ENCODE peak calls at places on chromosomes 3 and 15, in ten cellular contexts. One of them, this sample, is unnamed.

GRCh38 chr3:148289159-148289558 is 408.5 kb upstream of the AGTR1 start:
- DNase-seq in T-cell: no peak
- DNase-seq in RPMI8226: no peak
- DNase-seq in neuronal stem cell: no peak
- DNase-seq in mesenteric fat pad: no peak
- DNase-seq in A549: no peak
- DNase-seq in T-helper 2 cell: no peak
- DNase-seq in amniotic epithelial cell: no peak
- DNase-seq in T-helper 9 cell: no peak
- DNase-seq in fibroblast of gingiva: no peak
- DNase-seq in this sample: no peak

GRCh38 chr3:98901032-98901464 is 447 bp downstream of the DCBLD2 start:
- DNase-seq in T-cell: peak
- DNase-seq in RPMI8226: peak
- DNase-seq in neuronal stem cell: peak
- DNase-seq in mesenteric fat pad: no peak
- DNase-seq in A549: no peak
- DNase-seq in T-helper 2 cell: no peak
- DNase-seq in amniotic epithelial cell: peak
- DNase-seq in T-helper 9 cell: peak
- DNase-seq in fibroblast of gingiva: peak
- DNase-seq in this sample: peak

GRCh38 chr3:65575376-65575840 is 463.3 kb downstream of the MAGI1 start:
- DNase-seq in T-cell: no peak
- DNase-seq in RPMI8226: no peak
- DNase-seq in neuronal stem cell: no peak
- DNase-seq in mesenteric fat pad: no peak
- DNase-seq in A549: no peak
- DNase-seq in T-helper 2 cell: no peak
- DNase-seq in amniotic epithelial cell: peak
- DNase-seq in T-helper 9 cell: no peak
- DNase-seq in fibroblast of gingiva: peak
- DNase-seq in this sample: no peak

GRCh38 chr3:139574026-139574947 is 34.7 kb upstream of the RBP1 start:
- DNase-seq in T-cell: no peak
- DNase-seq in RPMI8226: no peak
- DNase-seq in neuronal stem cell: no peak
- DNase-seq in mesenteric fat pad: no peak
- DNase-seq in A549: no peak
- DNase-seq in T-helper 2 cell: no peak
- DNase-seq in amniotic epithelial cell: no peak
- DNase-seq in T-helper 9 cell: no peak
- DNase-seq in fibroblast of gingiva: no peak
- DNase-seq in this sample: no peak

GRCh38 chr3:180102134-180102533 is 65.4 kb upstream of the PEX5L start:
- DNase-seq in T-cell: no peak
- DNase-seq in RPMI8226: no peak
- DNase-seq in neuronal stem cell: peak
- DNase-seq in mesenteric fat pad: no peak
- DNase-seq in A549: no peak
- DNase-seq in T-helper 2 cell: no peak
- DNase-seq in amniotic epithelial cell: no peak
- DNase-seq in T-helper 9 cell: no peak
- DNase-seq in fibroblast of gingiva: no peak
- DNase-seq in this sample: peak

GRCh38 chr3:46359748-46360509 is 6.0 kb downstream of the CCR2 start:
- DNase-seq in T-cell: no peak
- DNase-seq in RPMI8226: peak
- DNase-seq in neuronal stem cell: peak
- DNase-seq in mesenteric fat pad: no peak
- DNase-seq in A549: no peak
- DNase-seq in T-helper 2 cell: no peak
- DNase-seq in amniotic epithelial cell: no peak
- DNase-seq in T-helper 9 cell: no peak
- DNase-seq in fibroblast of gingiva: peak
- DNase-seq in this sample: no peak

GRCh38 chr3:171488479-171488878 is 28.3 kb upstream of the TNIK start:
- DNase-seq in T-cell: no peak
- DNase-seq in RPMI8226: no peak
- DNase-seq in neuronal stem cell: no peak
- DNase-seq in mesenteric fat pad: no peak
- DNase-seq in A549: no peak
- DNase-seq in T-helper 2 cell: no peak
- DNase-seq in amniotic epithelial cell: no peak
- DNase-seq in T-helper 9 cell: no peak
- DNase-seq in fibroblast of gingiva: no peak
- DNase-seq in this sample: no peak

GRCh38 chr3:43872901-43873300 is 182.2 kb downstream of the ABHD5 start:
- DNase-seq in T-cell: no peak
- DNase-seq in RPMI8226: no peak
- DNase-seq in neuronal stem cell: no peak
- DNase-seq in mesenteric fat pad: no peak
- DNase-seq in A549: peak
- DNase-seq in T-helper 2 cell: no peak
- DNase-seq in amniotic epithelial cell: peak
- DNase-seq in T-helper 9 cell: no peak
- DNase-seq in fibroblast of gingiva: peak
- DNase-seq in this sample: no peak

GRCh38 chr3:67335813-67336212 is 318.6 kb downstream of the SUCLG2 start:
- DNase-seq in T-cell: no peak
- DNase-seq in RPMI8226: no peak
- DNase-seq in neuronal stem cell: no peak
- DNase-seq in mesenteric fat pad: no peak
- DNase-seq in A549: no peak
- DNase-seq in T-helper 2 cell: no peak
- DNase-seq in amniotic epithelial cell: peak
- DNase-seq in T-helper 9 cell: no peak
- DNase-seq in fibroblast of gingiva: no peak
- DNase-seq in this sample: no peak

GRCh38 chr3:141998674-141999290 is 122.3 kb downstream of the ATP1B3 start:
- DNase-seq in T-cell: no peak
- DNase-seq in RPMI8226: no peak
- DNase-seq in neuronal stem cell: no peak
- DNase-seq in mesenteric fat pad: no peak
- DNase-seq in A549: peak
- DNase-seq in T-helper 2 cell: no peak
- DNase-seq in amniotic epithelial cell: no peak
- DNase-seq in T-helper 9 cell: no peak
- DNase-seq in fibroblast of gingiva: peak
- DNase-seq in this sample: no peak

GRCh38 chr15:70201376-70201775 is 103.7 kb upstream of the TLE3 start:
- DNase-seq in T-cell: no peak
- DNase-seq in RPMI8226: peak
- DNase-seq in neuronal stem cell: no peak
- DNase-seq in mesenteric fat pad: no peak
- DNase-seq in A549: no peak
- DNase-seq in T-helper 2 cell: no peak
- DNase-seq in amniotic epithelial cell: no peak
- DNase-seq in T-helper 9 cell: no peak
- DNase-seq in fibroblast of gingiva: no peak
- DNase-seq in this sample: no peak

GRCh38 chr3:123508176-123508575 is 59.3 kb upstream of the ADCY5 start:
- DNase-seq in T-cell: no peak
- DNase-seq in RPMI8226: no peak
- DNase-seq in neuronal stem cell: no peak
- DNase-seq in mesenteric fat pad: no peak
- DNase-seq in A549: no peak
- DNase-seq in T-helper 2 cell: no peak
- DNase-seq in amniotic epithelial cell: no peak
- DNase-seq in T-helper 9 cell: no peak
- DNase-seq in fibroblast of gingiva: no peak
- DNase-seq in this sample: no peak

GRCh38 chr3:23079976-23080375 is 123.2 kb upstream of the UBE2E2 start:
- DNase-seq in T-cell: no peak
- DNase-seq in RPMI8226: no peak
- DNase-seq in neuronal stem cell: no peak
- DNase-seq in mesenteric fat pad: no peak
- DNase-seq in A549: peak
- DNase-seq in T-helper 2 cell: no peak
- DNase-seq in amniotic epithelial cell: peak
- DNase-seq in T-helper 9 cell: no peak
- DNase-seq in fibroblast of gingiva: no peak
- DNase-seq in this sample: peak

GRCh38 chr3:42702982-42703694 is 540 bp upstream of the HHATL start:
- DNase-seq in T-cell: no peak
- DNase-seq in RPMI8226: no peak
- DNase-seq in neuronal stem cell: no peak
- DNase-seq in mesenteric fat pad: peak
- DNase-seq in A549: no peak
- DNase-seq in T-helper 2 cell: no peak
- DNase-seq in amniotic epithelial cell: no peak
- DNase-seq in T-helper 9 cell: no peak
- DNase-seq in fibroblast of gingiva: no peak
- DNase-seq in this sample: no peak

GRCh38 chr3:14425574-14426304 is 23.3 kb downstream of the SLC6A6 start:
- DNase-seq in T-cell: peak
- DNase-seq in RPMI8226: no peak
- DNase-seq in neuronal stem cell: no peak
- DNase-seq in mesenteric fat pad: no peak
- DNase-seq in A549: no peak
- DNase-seq in T-helper 2 cell: no peak
- DNase-seq in amniotic epithelial cell: no peak
- DNase-seq in T-helper 9 cell: peak
- DNase-seq in fibroblast of gingiva: no peak
- DNase-seq in this sample: no peak

GRCh38 chr15:80568876-80569605 is 126.1 kb upstream of the ABHD17C start:
- DNase-seq in T-cell: no peak
- DNase-seq in RPMI8226: no peak
- DNase-seq in neuronal stem cell: no peak
- DNase-seq in mesenteric fat pad: no peak
- DNase-seq in A549: no peak
- DNase-seq in T-helper 2 cell: no peak
- DNase-seq in amniotic epithelial cell: no peak
- DNase-seq in T-helper 9 cell: no peak
- DNase-seq in fibroblast of gingiva: no peak
- DNase-seq in this sample: no peak

GRCh38 chr3:108064293-108064887 is 26.4 kb downstream of the CD47 start:
- DNase-seq in T-cell: no peak
- DNase-seq in RPMI8226: no peak
- DNase-seq in neuronal stem cell: no peak
- DNase-seq in mesenteric fat pad: no peak
- DNase-seq in A549: no peak
- DNase-seq in T-helper 2 cell: no peak
- DNase-seq in amniotic epithelial cell: no peak
- DNase-seq in T-helper 9 cell: no peak
- DNase-seq in fibroblast of gingiva: no peak
- DNase-seq in this sample: no peak

GRCh38 chr3:112405845-112406244 is 72.9 kb downstream of the CD200 start:
- DNase-seq in T-cell: no peak
- DNase-seq in RPMI8226: no peak
- DNase-seq in neuronal stem cell: no peak
- DNase-seq in mesenteric fat pad: no peak
- DNase-seq in A549: no peak
- DNase-seq in T-helper 2 cell: no peak
- DNase-seq in amniotic epithelial cell: no peak
- DNase-seq in T-helper 9 cell: no peak
- DNase-seq in fibroblast of gingiva: no peak
- DNase-seq in this sample: no peak

GRCh38 chr3:112126501-112126900 is 6.5 kb downstream of the GCSAM start:
- DNase-seq in T-cell: no peak
- DNase-seq in RPMI8226: no peak
- DNase-seq in neuronal stem cell: peak
- DNase-seq in mesenteric fat pad: no peak
- DNase-seq in A549: no peak
- DNase-seq in T-helper 2 cell: no peak
- DNase-seq in amniotic epithelial cell: no peak
- DNase-seq in T-helper 9 cell: no peak
- DNase-seq in fibroblast of gingiva: no peak
- DNase-seq in this sample: no peak

GRCh38 chr3:132781922-132782321 is 59.7 kb upstream of the NPHP3 start:
- DNase-seq in T-cell: no peak
- DNase-seq in RPMI8226: no peak
- DNase-seq in neuronal stem cell: no peak
- DNase-seq in mesenteric fat pad: no peak
- DNase-seq in A549: no peak
- DNase-seq in T-helper 2 cell: no peak
- DNase-seq in amniotic epithelial cell: no peak
- DNase-seq in T-helper 9 cell: no peak
- DNase-seq in fibroblast of gingiva: no peak
- DNase-seq in this sample: no peak

GRCh38 chr15:51128701-51129100 is 34.0 kb upstream of the TNFAIP8L3 start:
- DNase-seq in T-cell: no peak
- DNase-seq in RPMI8226: no peak
- DNase-seq in neuronal stem cell: no peak
- DNase-seq in mesenteric fat pad: no peak
- DNase-seq in A549: no peak
- DNase-seq in T-helper 2 cell: no peak
- DNase-seq in amniotic epithelial cell: no peak
- DNase-seq in T-helper 9 cell: no peak
- DNase-seq in fibroblast of gingiva: no peak
- DNase-seq in this sample: no peak

GRCh38 chr3:13822042-13822441 is 57.8 kb downstream of the WNT7A start:
- DNase-seq in T-cell: no peak
- DNase-seq in RPMI8226: no peak
- DNase-seq in neuronal stem cell: no peak
- DNase-seq in mesenteric fat pad: no peak
- DNase-seq in A549: no peak
- DNase-seq in T-helper 2 cell: no peak
- DNase-seq in amniotic epithelial cell: no peak
- DNase-seq in T-helper 9 cell: no peak
- DNase-seq in fibroblast of gingiva: no peak
- DNase-seq in this sample: no peak

GRCh38 chr15:68335251-68335650 is 57.7 kb downstream of the FEM1B start:
- DNase-seq in T-cell: no peak
- DNase-seq in RPMI8226: no peak
- DNase-seq in neuronal stem cell: no peak
- DNase-seq in mesenteric fat pad: no peak
- DNase-seq in A549: no peak
- DNase-seq in T-helper 2 cell: no peak
- DNase-seq in amniotic epithelial cell: peak
- DNase-seq in T-helper 9 cell: no peak
- DNase-seq in fibroblast of gingiva: peak
- DNase-seq in this sample: no peak

GRCh38 chr3:63231556-63231955 is 46.6 kb upstream of the SYNPR start:
- DNase-seq in T-cell: no peak
- DNase-seq in RPMI8226: no peak
- DNase-seq in neuronal stem cell: no peak
- DNase-seq in mesenteric fat pad: no peak
- DNase-seq in A549: no peak
- DNase-seq in T-helper 2 cell: no peak
- DNase-seq in amniotic epithelial cell: no peak
- DNase-seq in T-helper 9 cell: no peak
- DNase-seq in fibroblast of gingiva: no peak
- DNase-seq in this sample: no peak

GRCh38 chr15:78387678-78388077 is 47.5 kb downstream of the CRABP1 start:
- DNase-seq in T-cell: no peak
- DNase-seq in RPMI8226: no peak
- DNase-seq in neuronal stem cell: no peak
- DNase-seq in mesenteric fat pad: no peak
- DNase-seq in A549: no peak
- DNase-seq in T-helper 2 cell: no peak
- DNase-seq in amniotic epithelial cell: no peak
- DNase-seq in T-helper 9 cell: no peak
- DNase-seq in fibroblast of gingiva: no peak
- DNase-seq in this sample: no peak

GRCh38 chr3:119401502-119402440 is 61.6 kb downstream of the TMEM39A start:
- DNase-seq in T-cell: no peak
- DNase-seq in RPMI8226: no peak
- DNase-seq in neuronal stem cell: no peak
- DNase-seq in mesenteric fat pad: no peak
- DNase-seq in A549: no peak
- DNase-seq in T-helper 2 cell: no peak
- DNase-seq in amniotic epithelial cell: no peak
- DNase-seq in T-helper 9 cell: no peak
- DNase-seq in fibroblast of gingiva: no peak
- DNase-seq in this sample: no peak

GRCh38 chr3:27728195-27729087 is 6.3 kb upstream of the EOMES start:
- DNase-seq in T-cell: no peak
- DNase-seq in RPMI8226: peak
- DNase-seq in neuronal stem cell: no peak
- DNase-seq in mesenteric fat pad: no peak
- DNase-seq in A549: no peak
- DNase-seq in T-helper 2 cell: no peak
- DNase-seq in amniotic epithelial cell: no peak
- DNase-seq in T-helper 9 cell: no peak
- DNase-seq in fibroblast of gingiva: no peak
- DNase-seq in this sample: no peak

GRCh38 chr3:177731644-177732268 is 534.5 kb upstream of the TBL1XR1 start:
- DNase-seq in T-cell: no peak
- DNase-seq in RPMI8226: no peak
- DNase-seq in neuronal stem cell: no peak
- DNase-seq in mesenteric fat pad: no peak
- DNase-seq in A549: no peak
- DNase-seq in T-helper 2 cell: no peak
- DNase-seq in amniotic epithelial cell: peak
- DNase-seq in T-helper 9 cell: no peak
- DNase-seq in fibroblast of gingiva: peak
- DNase-seq in this sample: no peak

This sample was measured in hepatocyte.